ENCODE peak calls at places on chromosome 9, in six cellular contexts. S is breast epithelium, P is GM23338, K is endothelial cell of umbilical vein, G is spleen, E is prostate gland. Y is an unnamed sample.

GRCh38 chr9:99748251-99748650 is 73.4 kb upstream of the NR4A3 start:
- DNase-seq in G (no peak), E (no peak), K (no peak), P (no peak), S (no peak), Y (no peak)

GRCh38 chr9:138121438-138122050 is 244.0 kb downstream of the CACNA1B start:
- DNase-seq in E (no peak), P (no peak), K (no peak), G (no peak), S (no peak), Y (no peak)

GRCh38 chr9:3526166-3526902 is 533 bp upstream of the RFX3 start:
- DNase-seq in G (peak), K (peak), S (peak), E (peak), P (peak), Y (peak)

GRCh38 chr9:68979538-68980314 is 34.2 kb downstream of the PRKACG start:
- DNase-seq in S (no peak), G (no peak), E (no peak), P (no peak), K (no peak), Y (no peak)

GRCh38 chr9:114691046-114691955 is 9.3 kb upstream of the TEX48 start:
- DNase-seq in E (no peak), S (peak), P (no peak), G (no peak), K (peak), Y (no peak)

GRCh38 chr9:85112376-85112775 is 442.8 kb downstream of the NTRK2 start:
- DNase-seq in E (no peak), K (no peak), G (no peak), S (no peak), P (no peak), Y (no peak)

GRCh38 chr9:135355466-135356420 is 123.8 kb upstream of the PPP1R26 start:
- DNase-seq in P (no peak), E (no peak), G (no peak), K (no peak), S (no peak), Y (no peak)

GRCh38 chr9:87160148-87161107 is 213.1 kb upstream of the GAS1 start:
- DNase-seq in E (no peak), S (no peak), G (no peak), K (no peak), P (no peak), Y (no peak)

GRCh38 chr9:84439253-84439652 is 98.7 kb upstream of the SLC28A3 start:
- DNase-seq in G (no peak), S (no peak), E (no peak), P (no peak), K (no peak), Y (no peak)

GRCh38 chr9:26245072-26245471 is 566.8 kb upstream of the TUSC1 start:
- DNase-seq in E (no peak), K (peak), S (no peak), G (no peak), P (no peak), Y (no peak)

GRCh38 chr9:93533863-93534262 is 42.5 kb upstream of the PHF2 start:
- DNase-seq in K (no peak), G (no peak), E (no peak), S (no peak), P (peak), Y (no peak)

GRCh38 chr9:76603448-76603895 is 144.5 kb downstream of the GCNT1 start:
- DNase-seq in P (no peak), E (no peak), K (no peak), S (no peak), G (no peak), Y (no peak)

GRCh38 chr9:33416996-33417395 is 14.6 kb upstream of the AQP7 start:
- DNase-seq in P (no peak), G (no peak), K (no peak), S (no peak), E (no peak), Y (no peak)

GRCh38 chr9:33419904-33420303 is 17.5 kb upstream of the AQP7 start:
- DNase-seq in G (no peak), S (no peak), E (no peak), K (no peak), P (no peak), Y (no peak)

GRCh38 chr9:33418090-33418489 is 15.7 kb upstream of the AQP7 start:
- DNase-seq in E (no peak), K (no peak), S (no peak), G (no peak), P (no peak), Y (no peak)

GRCh38 chr9:33414263-33414662 is 11.9 kb upstream of the AQP7 start:
- DNase-seq in K (no peak), G (no peak), E (no peak), S (no peak), P (no peak), Y (no peak)

DNA sequence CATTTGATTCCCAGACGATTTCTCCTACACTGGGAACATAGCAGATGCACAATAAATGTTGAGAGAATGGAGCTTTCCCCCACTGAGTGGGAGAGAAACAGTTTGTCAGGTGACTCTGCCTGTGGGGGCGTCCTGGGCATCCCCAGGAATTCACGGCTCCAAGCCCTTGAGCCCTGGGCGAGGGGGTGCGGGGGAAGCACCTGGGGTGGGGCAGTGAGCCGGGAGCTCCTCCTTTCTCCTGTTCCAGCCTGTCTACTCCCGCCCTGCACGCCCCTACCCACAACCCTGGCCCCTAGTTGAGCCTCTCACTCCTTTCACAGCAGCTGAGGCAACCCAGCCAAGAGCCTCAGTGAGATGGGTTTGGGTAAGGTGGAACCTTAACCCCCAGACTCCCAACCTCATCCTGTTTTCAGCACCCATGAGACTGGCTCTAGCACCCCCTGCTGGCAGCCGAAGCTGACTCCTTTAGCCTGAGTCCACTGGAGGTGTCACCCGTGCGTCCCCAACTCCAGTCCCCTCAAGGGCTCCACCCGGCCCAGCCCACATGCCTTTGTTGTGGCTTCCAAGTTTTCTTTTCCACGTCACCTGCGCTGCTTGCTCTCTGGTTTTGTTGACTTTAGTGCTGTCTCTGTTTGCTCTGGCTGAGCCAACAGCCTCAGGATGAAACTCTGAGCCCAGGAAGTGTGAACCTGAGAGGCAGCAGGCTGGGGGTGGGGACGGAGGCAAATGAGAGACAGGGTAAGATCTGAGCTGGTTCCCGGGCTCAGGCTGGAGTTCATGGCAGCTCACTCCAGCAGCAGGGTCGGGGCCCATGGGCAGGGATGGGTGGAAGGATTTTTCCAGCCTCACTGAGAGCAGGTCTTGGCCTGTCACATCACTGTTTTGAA is 13.0 kb upstream of the AQP7 start:
- DNase-seq in K (peak), P (peak), E (peak), G (peak), S (peak), Y (peak)
- TF ChIP-seq POLR2AphosphoS5 in K (no peak), P (no peak), E (peak), G (no peak), S (peak), Y (no peak)

DNA sequence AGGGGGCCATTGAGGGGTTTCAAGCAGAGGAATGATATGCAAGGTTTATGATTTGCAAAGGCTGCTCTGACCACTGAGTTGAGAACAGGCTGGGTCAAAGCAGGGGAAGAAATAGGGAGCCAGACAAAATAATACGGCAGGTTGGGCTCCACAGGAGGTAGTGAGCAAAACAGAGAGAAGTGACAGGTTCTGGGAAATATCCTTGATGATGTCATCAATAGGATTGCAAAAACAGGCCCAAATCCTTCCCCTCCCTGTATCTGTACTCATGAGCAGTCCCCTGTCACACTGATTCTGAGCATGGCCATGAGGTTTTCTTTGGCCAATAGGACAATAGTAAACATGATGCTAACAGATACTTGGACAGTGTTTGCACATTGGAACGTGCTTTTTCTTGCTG is 471.8 kb upstream of the BRINP1 start:
- DNase-seq in S (no peak), E (no peak), P (no peak), G (no peak), K (no peak), Y (no peak)
- TF ChIP-seq POLR2AphosphoS5 in S (no peak), E (no peak), P (no peak), G (no peak), K (no peak), Y (no peak)

GRCh38 chr9:122236681-122237080 is 7.9 kb upstream of the LHX6 start:
- DNase-seq in P (no peak), K (no peak), E (no peak), G (no peak), S (no peak), Y (no peak)
- TF ChIP-seq POLR2AphosphoS5 in P (no peak), K (no peak), E (no peak), G (no peak), S (no peak), Y (no peak)

GRCh38 chr9:105244996-105245719 is 707 bp downstream of the SLC44A1 start:
- DNase-seq in K (peak), E (peak), G (peak), P (peak), S (peak), Y (no peak)
- TF ChIP-seq POLR2AphosphoS5 in K (no peak), E (peak), G (peak), P (peak), S (no peak), Y (no peak)